ENCODE peak calls at places on chromosomes 4 and X, in four cellular contexts. One of them, this sample, is unnamed. For H3K79me2, the result is how much of the 10 kb centered on the place peaks cover.

GRCh38 chr4:111849726-111850284 is 295.4 kb upstream of the FAM241A start:
- DNase-seq in H1: no peak
- DNase-seq in GM23248: peak
- DNase-seq in GM12878: no peak
- DNase-seq in this sample: no peak

GRCh38 chr4:185774076-185774731 is 37.8 kb downstream of the SORBS2 start:
- DNase-seq in GM23248: no peak
- DNase-seq in GM12878: peak
- DNase-seq in H1: no peak
- DNase-seq in this sample: no peak

GRCh38 chr4:26860922-26861433 is 337 bp downstream of the STIM2 start:
- DNase-seq in GM23248: peak
- DNase-seq in GM12878: no peak
- DNase-seq in H1: no peak
- DNase-seq in this sample: peak

GRCh38 chrX:12989456-12989855 is 14.5 kb downstream of the TMSB4X start:
- DNase-seq in GM12878: no peak
- DNase-seq in GM23248: no peak
- DNase-seq in H1: no peak
- DNase-seq in this sample: no peak

GRCh38 chr4:4334798-4335520 is 44.9 kb downstream of the ZBTB49 start:
- DNase-seq in GM23248: peak
- DNase-seq in GM12878: no peak
- DNase-seq in H1: peak
- DNase-seq in this sample: peak

GRCh38 chrX:49041683-49042529 is 1.3 kb downstream of the TFE3 start:
- DNase-seq in GM12878: no peak
- DNase-seq in GM23248: peak
- DNase-seq in H1: no peak
- DNase-seq in this sample: no peak

GRCh38 chr4:6767341-6767724 is 15.2 kb upstream of the KIAA0232 start:
- DNase-seq in GM23248: no peak
- DNase-seq in H1: no peak
- DNase-seq in GM12878: no peak
- DNase-seq in this sample: no peak

GRCh38 chr4:108751321-108751720 is 11.5 kb downstream of the ETNPPL start:
- DNase-seq in GM12878: no peak
- DNase-seq in GM23248: no peak
- DNase-seq in H1: no peak
- DNase-seq in this sample: no peak

GRCh38 chr4:9979101-9979815 is 42.0 kb downstream of the SLC2A9 start:
- DNase-seq in GM23248: no peak
- DNase-seq in GM12878: no peak
- DNase-seq in H1: peak
- DNase-seq in this sample: no peak

GRCh38 chr4:60799214-60799613 is 400.9 kb upstream of the ADGRL3 start:
- DNase-seq in H1: no peak
- DNase-seq in GM23248: no peak
- DNase-seq in GM12878: no peak
- DNase-seq in this sample: no peak

GRCh38 chr4:132396636-132397035 is 752.5 kb upstream of the PCDH10 start:
- DNase-seq in H1: no peak
- DNase-seq in GM12878: no peak
- DNase-seq in GM23248: no peak
- DNase-seq in this sample: no peak

GRCh38 chr4:44563496-44563895 is 87.9 kb downstream of the YIPF7 start:
- DNase-seq in GM12878: no peak
- DNase-seq in GM23248: no peak
- DNase-seq in H1: no peak
- DNase-seq in this sample: no peak

GRCh38 chr4:138090145-138090917 is 151.8 kb downstream of the SLC7A11 start:
- DNase-seq in GM12878: peak
- DNase-seq in H1: no peak
- DNase-seq in GM23248: peak
- DNase-seq in this sample: peak

GRCh38 chr4:174763454-174764104 is 65.5 kb downstream of the GLRA3 start:
- DNase-seq in H1: no peak
- DNase-seq in GM12878: no peak
- DNase-seq in GM23248: peak
- DNase-seq in this sample: no peak

GRCh38 chr4:7854697-7855370 is 84.8 kb downstream of the AFAP1 start:
- DNase-seq in H1: no peak
- DNase-seq in GM23248: no peak
- DNase-seq in GM12878: peak
- DNase-seq in this sample: no peak

GRCh38 chr4:26197018-26197779 is 123.6 kb upstream of the RBPJ start:
- DNase-seq in GM23248: peak
- DNase-seq in H1: no peak
- DNase-seq in GM12878: peak
- DNase-seq in this sample: no peak

GRCh38 chr4:107622006-107622405 is 98.0 kb downstream of the PAPSS1 start:
- DNase-seq in H1: no peak
- DNase-seq in GM23248: no peak
- DNase-seq in GM12878: no peak
- DNase-seq in this sample: no peak
- H3K9ac ChIP-seq in H1: no peak
- H3K9ac ChIP-seq in GM23248: no peak
- H3K9ac ChIP-seq in GM12878: no peak
- H3K9ac ChIP-seq in this sample: no peak

GRCh38 chr4:145511913-145512522 is 30.4 kb downstream of the SMAD1 start:
- DNase-seq in GM23248: peak
- DNase-seq in H1: no peak
- DNase-seq in GM12878: no peak
- DNase-seq in this sample: no peak
- H3K79me2 ChIP-seq in GM23248: half or more
- H3K79me2 ChIP-seq in H1: half or more
- H3K79me2 ChIP-seq in GM12878: under half
- H3K79me2 ChIP-seq in this sample: half or more

GRCh38 chr4:88857588-88857987 is 160.0 kb upstream of the NAP1L5 start:
- DNase-seq in GM23248: no peak
- DNase-seq in H1: no peak
- DNase-seq in GM12878: no peak
- DNase-seq in this sample: no peak

GRCh38 chr4:88858752-88859151 is 161.1 kb upstream of the NAP1L5 start:
- DNase-seq in GM12878: peak
- DNase-seq in GM23248: no peak
- DNase-seq in H1: no peak
- DNase-seq in this sample: no peak

GRCh38 chr4:88860594-88860993 is 163.0 kb upstream of the NAP1L5 start:
- DNase-seq in GM12878: no peak
- DNase-seq in GM23248: no peak
- DNase-seq in H1: no peak
- DNase-seq in this sample: no peak

GRCh38 chr4:88854481-88854880 is 156.9 kb upstream of the NAP1L5 start:
- DNase-seq in GM12878: no peak
- DNase-seq in GM23248: no peak
- DNase-seq in H1: no peak
- DNase-seq in this sample: no peak

GRCh38 chr4:88859191-88859812 is 161.7 kb upstream of the NAP1L5 start:
- DNase-seq in GM23248: no peak
- DNase-seq in GM12878: no peak
- DNase-seq in H1: no peak
- DNase-seq in this sample: no peak
- H3K9ac ChIP-seq in GM23248: no peak
- H3K9ac ChIP-seq in GM12878: no peak
- H3K9ac ChIP-seq in H1: no peak
- H3K9ac ChIP-seq in this sample: no peak

DNA sequence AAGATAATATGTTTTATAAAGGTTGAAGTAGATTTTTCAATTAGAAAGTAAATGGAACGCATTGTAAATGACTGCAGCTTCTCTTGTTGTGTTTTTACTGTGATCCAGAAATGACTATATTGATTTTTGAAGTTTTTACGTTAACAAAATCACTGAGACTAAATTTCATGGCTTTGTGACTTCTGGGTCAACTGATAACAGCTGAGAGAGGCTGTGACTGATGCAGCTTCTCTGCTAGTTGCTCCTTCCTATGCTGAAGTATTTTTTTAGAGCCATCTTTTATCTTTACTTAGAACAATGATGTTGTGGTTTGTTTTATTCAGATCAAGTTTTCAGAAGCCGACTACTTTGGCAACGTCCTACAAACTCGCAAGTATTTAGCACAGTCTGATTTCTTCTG is 94.8 kb upstream of the CBLL2 start:
- DNase-seq in H1: no peak
- DNase-seq in GM23248: no peak
- DNase-seq in GM12878: no peak
- DNase-seq in this sample: no peak
- H3K79me2 ChIP-seq in H1: under half
- H3K79me2 ChIP-seq in GM23248: under half
- H3K79me2 ChIP-seq in GM12878: under half
- H3K79me2 ChIP-seq in this sample: under half

GRCh38 chr4:40662962-40663604 is 33.4 kb upstream of the RBM47 start:
- DNase-seq in GM12878: peak
- DNase-seq in GM23248: peak
- DNase-seq in H1: no peak
- DNase-seq in this sample: no peak
- H3K9ac ChIP-seq in GM12878: peak
- H3K9ac ChIP-seq in GM23248: no peak
- H3K9ac ChIP-seq in H1: no peak
- H3K9ac ChIP-seq in this sample: no peak

GRCh38 chr4:39067451-39067850 is 5.4 kb downstream of the KLHL5 start:
- DNase-seq in GM12878: no peak
- DNase-seq in H1: no peak
- DNase-seq in GM23248: peak
- DNase-seq in this sample: no peak
- H3K79me2 ChIP-seq in GM12878: under half
- H3K79me2 ChIP-seq in H1: under half
- H3K79me2 ChIP-seq in GM23248: under half
- H3K79me2 ChIP-seq in this sample: half or more

GRCh38 chr4:2768124-2768523 is 12.0 kb upstream of the TNIP2 start:
- DNase-seq in GM23248: no peak
- DNase-seq in H1: no peak
- DNase-seq in GM12878: no peak
- DNase-seq in this sample: no peak
- H3K9ac ChIP-seq in GM23248: no peak
- H3K9ac ChIP-seq in H1: no peak
- H3K9ac ChIP-seq in GM12878: no peak
- H3K9ac ChIP-seq in this sample: no peak

DNA sequence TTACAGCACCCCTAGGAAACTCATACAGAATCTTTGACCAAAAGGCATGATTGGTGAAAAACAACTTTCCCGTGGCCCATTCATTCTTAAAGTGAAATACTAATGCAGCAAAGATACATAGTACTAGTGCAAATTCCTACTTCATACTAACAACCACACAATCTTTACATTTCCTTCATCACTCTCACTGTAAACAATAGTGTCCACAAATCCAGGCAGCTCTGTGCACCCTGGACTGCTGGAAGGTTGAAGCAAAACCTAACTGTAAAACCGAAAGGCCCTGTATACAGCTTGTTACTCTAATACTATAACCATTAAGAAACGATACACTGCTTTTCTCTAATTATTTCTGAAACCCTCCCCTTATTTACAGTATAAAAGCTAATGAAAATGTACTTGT is 82.6 kb downstream of the SH3RF1 start:
- DNase-seq in H1: no peak
- DNase-seq in GM12878: no peak
- DNase-seq in GM23248: no peak
- DNase-seq in this sample: no peak
- H3K79me2 ChIP-seq in H1: under half
- H3K79me2 ChIP-seq in GM12878: under half
- H3K79me2 ChIP-seq in GM23248: half or more
- H3K79me2 ChIP-seq in this sample: half or more